ENCODE peak calls at places on chromosomes 1 and 21, in eight cellular contexts. X is H54, T is heart left ventricle, P is uterus, F is adrenal gland, M is lower leg skin, U is ovary, H is Peyer's patch. N is an unnamed sample.

GRCh38 chr1:67559222-67559700 is 125.7 kb upstream of the GADD45A start:
- DNase-seq in X (no peak), T (no peak), P (peak), F (no peak), M (peak), U (peak), H (no peak), N (no peak)

GRCh38 chr1:6627031-6627430 is 2.4 kb downstream of the THAP3 start:
- DNase-seq in X (no peak), T (no peak), P (no peak), F (no peak), M (no peak), U (no peak), H (no peak), N (no peak)

GRCh38 chr1:221487781-221488520 is 253.9 kb downstream of the DUSP10 start:
- DNase-seq in X (peak), T (no peak), P (no peak), F (no peak), M (no peak), U (no peak), H (no peak), N (no peak)

GRCh38 chr1:198467907-198468306 is 72.6 kb downstream of the ATP6V1G3 start:
- DNase-seq in X (no peak), T (no peak), P (no peak), F (no peak), M (no peak), U (no peak), H (no peak), N (no peak)

GRCh38 chr1:23424171-23424959 is at the start of gene TCEA3:
- DNase-seq in X (no peak), T (peak), P (peak), F (peak), M (no peak), U (peak), H (peak), N (no peak)

GRCh38 chr1:81801032-81801833 is 499 bp downstream of the ADGRL2 start:
- DNase-seq in X (no peak), T (peak), P (peak), F (peak), M (peak), U (peak), H (peak), N (peak)

GRCh38 chr1:109094377-109094803 is 3.8 kb downstream of the TMEM167B start:
- DNase-seq in X (no peak), T (no peak), P (no peak), F (no peak), M (no peak), U (no peak), H (no peak), N (no peak)

GRCh38 chr1:29057700-29058099 is 66.0 kb downstream of the TMEM200B start:
- DNase-seq in X (no peak), T (no peak), P (no peak), F (no peak), M (no peak), U (no peak), H (no peak), N (peak)

GRCh38 chr1:211548321-211549091 is 30.5 kb downstream of the SLC30A1 start:
- DNase-seq in X (no peak), T (no peak), P (no peak), F (no peak), M (no peak), U (no peak), H (peak), N (peak)

GRCh38 chr1:23118407-23118806 is 50.2 kb downstream of the LUZP1 start:
- DNase-seq in X (no peak), T (no peak), P (no peak), F (no peak), M (no peak), U (no peak), H (no peak), N (no peak)

GRCh38 chr1:7043232-7043549 is 257.9 kb downstream of the CAMTA1 start:
- DNase-seq in X (no peak), T (no peak), P (no peak), F (no peak), M (no peak), U (no peak), H (no peak), N (no peak)

GRCh38 chr1:169044971-169045370 is 61.5 kb upstream of the ATP1B1 start:
- DNase-seq in X (no peak), T (no peak), P (no peak), F (no peak), M (no peak), U (no peak), H (no peak), N (no peak)

GRCh38 chr1:205610036-205610435 is 21.8 kb downstream of the ELK4 start:
- DNase-seq in X (no peak), T (no peak), P (no peak), F (no peak), M (no peak), U (no peak), H (no peak), N (no peak)

GRCh38 chr1:31568895-31569655 is 7.2 kb upstream of the TINAGL1 start:
- DNase-seq in X (no peak), T (no peak), P (no peak), F (peak), M (peak), U (peak), H (peak), N (no peak)

GRCh38 chr1:41289196-41289595 is 47.1 kb upstream of the SCMH1 start:
- DNase-seq in X (no peak), T (no peak), P (no peak), F (no peak), M (no peak), U (no peak), H (no peak), N (no peak)

GRCh38 chr1:180178511-180179161 is 24.0 kb downstream of the QSOX1 start:
- DNase-seq in X (no peak), T (peak), P (peak), F (peak), M (no peak), U (peak), H (peak), N (peak)

GRCh38 chr1:43931711-43932660 is 1.6 kb upstream of the ARTN start:
- DNase-seq in X (no peak), T (no peak), P (no peak), F (no peak), M (no peak), U (no peak), H (no peak), N (no peak)

GRCh38 chr1:39453603-39454002 is 37.8 kb upstream of the BMP8A start:
- DNase-seq in X (no peak), T (peak), P (peak), F (peak), M (no peak), U (peak), H (no peak), N (no peak)

GRCh38 chr1:198449727-198450433 is 90.6 kb downstream of the ATP6V1G3 start:
- DNase-seq in X (no peak), T (no peak), P (no peak), F (no peak), M (no peak), U (no peak), H (no peak), N (no peak)

GRCh38 chr1:213192026-213192425 is 141.0 kb downstream of the RPS6KC1 start:
- DNase-seq in X (no peak), T (no peak), P (no peak), F (no peak), M (no peak), U (no peak), H (no peak), N (no peak)

GRCh38 chr1:10697621-10698160 is 98.8 kb downstream of the CASZ1 start:
- DNase-seq in X (no peak), T (no peak), P (no peak), F (no peak), M (no peak), U (no peak), H (no peak), N (no peak)
- TF ChIP-seq POLR2A in X (no peak), T (no peak), P (no peak), F (no peak), M (no peak), U (no peak), H (no peak), N (no peak)

GRCh38 chr1:159924025-159924790 is 1.1 kb downstream of the TAGLN2 start:
- DNase-seq in X (peak), T (peak), P (peak), F (peak), M (peak), U (peak), H (peak), N (peak)
- TF ChIP-seq POLR2A in X (peak), T (no peak), P (peak), F (no peak), M (peak), U (no peak), H (peak), N (no peak)

GRCh38 chr1:19254416-19254815 is 2.8 kb downstream of the MRTO4 start:
- DNase-seq in X (no peak), T (no peak), P (no peak), F (no peak), M (no peak), U (no peak), H (no peak), N (no peak)

GRCh38 chr1:19260211-19261138 is 8.9 kb downstream of the MRTO4 start:
- DNase-seq in X (peak), T (no peak), P (no peak), F (no peak), M (no peak), U (no peak), H (no peak), N (peak)

GRCh38 chr1:19255288-19255687 is 3.7 kb downstream of the MRTO4 start:
- DNase-seq in X (no peak), T (no peak), P (no peak), F (no peak), M (no peak), U (no peak), H (no peak), N (no peak)

GRCh38 chr1:19258353-19258752 is 6.7 kb downstream of the MRTO4 start:
- DNase-seq in X (no peak), T (no peak), P (no peak), F (no peak), M (no peak), U (no peak), H (no peak), N (no peak)

DNA sequence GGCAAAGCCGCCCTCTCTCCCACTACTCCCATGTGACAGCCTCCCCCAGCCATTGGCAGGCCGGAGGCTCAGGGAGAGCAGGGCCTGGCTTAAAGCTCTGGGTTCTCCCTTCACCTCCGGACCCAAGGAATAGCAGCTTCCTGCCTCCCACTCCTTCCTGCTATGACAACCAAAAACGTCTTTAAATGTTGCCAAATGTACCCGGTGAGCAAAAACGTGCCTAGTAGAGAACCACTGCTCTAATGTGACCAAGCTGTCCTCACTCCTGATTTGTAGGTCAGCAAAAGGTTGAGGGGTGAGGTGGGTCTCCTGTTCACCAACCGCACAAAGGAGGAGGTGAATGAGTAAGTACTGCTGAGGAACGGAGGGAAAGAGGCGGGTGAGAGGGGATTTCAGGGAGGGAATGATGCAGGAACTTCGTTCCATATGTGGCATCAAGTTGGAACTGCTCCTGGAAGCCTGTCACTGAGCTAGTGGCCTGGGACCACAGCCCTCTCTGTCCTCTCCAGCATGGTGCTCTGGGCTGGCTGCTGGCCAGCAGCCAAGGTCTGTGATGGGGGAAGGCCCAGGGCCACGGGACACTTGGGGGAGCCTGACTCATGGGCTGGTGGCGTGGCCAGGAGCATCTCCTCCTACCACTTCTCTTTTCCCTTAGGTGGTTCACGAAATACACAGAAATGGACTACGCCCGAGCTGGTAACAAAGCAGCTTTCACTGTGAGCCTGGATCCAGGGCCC is 5.7 kb downstream of the MRTO4 start:
- DNase-seq in X (no peak), T (no peak), P (no peak), F (peak), M (no peak), U (no peak), H (no peak), N (peak)
- TF ChIP-seq POLR2A in X (no peak), T (no peak), P (no peak), F (no peak), M (no peak), U (no peak), H (no peak), N (no peak)

GRCh38 chr21:44810829-44811228 is 7.0 kb downstream of the SUMO3 start:
- DNase-seq in X (no peak), T (no peak), P (no peak), F (no peak), M (no peak), U (no peak), H (no peak), N (no peak)
- TF ChIP-seq POLR2A in X (no peak), T (no peak), P (no peak), F (no peak), M (no peak), U (no peak), H (no peak), N (no peak)

GRCh38 chr1:207428783-207429182 is 25.3 kb upstream of the CR2 start:
- DNase-seq in X (no peak), T (no peak), P (no peak), F (no peak), M (no peak), U (no peak), H (no peak), N (no peak)

GRCh38 chr1:207431508-207431907 is 22.6 kb upstream of the CR2 start:
- DNase-seq in X (no peak), T (no peak), P (no peak), F (no peak), M (no peak), U (no peak), H (no peak), N (no peak)

GRCh38 chr1:207430602-207431001 is 23.5 kb upstream of the CR2 start:
- DNase-seq in X (no peak), T (no peak), P (no peak), F (no peak), M (no peak), U (no peak), H (no peak), N (no peak)

GRCh38 chr1:207427832-207428231 is 26.3 kb upstream of the CR2 start:
- DNase-seq in X (no peak), T (no peak), P (no peak), F (no peak), M (no peak), U (no peak), H (no peak), N (no peak)

GRCh38 chr1:207429963-207430362 is 24.2 kb upstream of the CR2 start:
- DNase-seq in X (no peak), T (no peak), P (no peak), F (no peak), M (no peak), U (no peak), H (no peak), N (no peak)
- TF ChIP-seq POLR2A in X (no peak), T (no peak), P (no peak), F (no peak), M (no peak), U (no peak), H (no peak), N (no peak)

DNA sequence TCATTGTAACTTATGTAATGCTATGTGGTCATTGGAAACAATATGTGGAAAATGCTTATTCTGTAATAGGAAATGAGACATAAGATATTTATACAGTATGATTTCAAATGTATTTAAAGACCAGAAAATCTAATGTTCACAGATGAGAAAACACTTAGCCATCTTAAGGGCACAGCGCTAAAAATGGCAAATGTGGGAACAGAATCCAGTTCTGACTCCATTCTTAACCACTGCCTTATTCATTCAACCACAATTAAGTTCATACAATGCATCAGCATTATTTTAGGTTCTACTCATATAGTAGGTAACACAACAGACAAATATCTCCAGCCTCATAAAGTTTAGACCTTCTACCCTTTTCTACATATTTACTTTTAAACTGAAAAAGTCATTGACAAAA is 12.4 kb downstream of the CSDE1 start:
- DNase-seq in X (no peak), T (no peak), P (no peak), F (no peak), M (no peak), U (no peak), H (no peak), N (no peak)
- TF ChIP-seq POLR2A in X (no peak), T (no peak), P (no peak), F (no peak), M (no peak), U (no peak), H (no peak), N (no peak)

GRCh38 chr21:34072145-34073031 is 990 bp upstream of the MRPS6 start:
- DNase-seq in X (no peak), T (peak), P (no peak), F (peak), M (no peak), U (no peak), H (no peak), N (no peak)

GRCh38 chr21:34073749-34074282 is 438 bp downstream of the MRPS6 start:
- DNase-seq in X (peak), T (peak), P (no peak), F (peak), M (no peak), U (no peak), H (peak), N (peak)

GRCh38 chr21:34071683-34072082 is 1.7 kb upstream of the MRPS6 start:
- DNase-seq in X (no peak), T (no peak), P (no peak), F (no peak), M (no peak), U (no peak), H (no peak), N (no peak)

GRCh38 chr21:34074283-34075098 is 1.1 kb downstream of the MRPS6 start:
- DNase-seq in X (no peak), T (no peak), P (no peak), F (no peak), M (no peak), U (no peak), H (no peak), N (peak)

GRCh38 chr21:34073032-34073748 is at the start of the genes MRPS6 and SLC5A3:
- DNase-seq in X (peak), T (peak), P (peak), F (peak), M (peak), U (peak), H (peak), N (peak)
- TF ChIP-seq POLR2A in X (peak), T (no peak), P (peak), F (peak), M (peak), U (peak), H (peak), N (peak)

N was measured in erythroblast.